ENCODE peak calls at places on chromosomes 11 and 22, in five cellular contexts. One of them, this sample, is unnamed.

GRCh38 chr22:40904101-40904500 is 42.2 kb upstream of the DNAJB7 start:
- DNase-seq in SK-N-SH: no peak
- DNase-seq in thoracic aorta: no peak
- DNase-seq in H1: no peak
- DNase-seq in Peyer's patch: no peak
- DNase-seq in this sample: no peak

GRCh38 chr22:37940698-37941376 is 12.6 kb downstream of the C22orf23 start:
- DNase-seq in SK-N-SH: no peak
- DNase-seq in thoracic aorta: no peak
- DNase-seq in H1: no peak
- DNase-seq in Peyer's patch: no peak
- DNase-seq in this sample: no peak

GRCh38 chr11:69625476-69625875 is 15.5 kb upstream of the CCND1 start:
- DNase-seq in SK-N-SH: no peak
- DNase-seq in thoracic aorta: no peak
- DNase-seq in H1: no peak
- DNase-seq in Peyer's patch: no peak
- DNase-seq in this sample: no peak

GRCh38 chr11:13329670-13330401 is 52.2 kb downstream of the BMAL1 start:
- DNase-seq in SK-N-SH: peak; percentile 71
- DNase-seq in thoracic aorta: no peak
- DNase-seq in H1: no peak
- DNase-seq in Peyer's patch: no peak
- DNase-seq in this sample: no peak

GRCh38 chr11:16973565-16973964 is 40.6 kb downstream of the PLEKHA7 start:
- DNase-seq in SK-N-SH: no peak
- DNase-seq in thoracic aorta: no peak
- DNase-seq in H1: no peak
- DNase-seq in Peyer's patch: no peak
- DNase-seq in this sample: no peak

GRCh38 chr11:130459521-130459920 is 11.1 kb downstream of the ADAMTS15 start:
- DNase-seq in SK-N-SH: no peak
- DNase-seq in thoracic aorta: no peak
- DNase-seq in H1: no peak
- DNase-seq in Peyer's patch: no peak
- DNase-seq in this sample: no peak

GRCh38 chr22:16965083-16965482 is 42.9 kb downstream of the GAB4 start:
- DNase-seq in SK-N-SH: no peak
- DNase-seq in thoracic aorta: no peak
- DNase-seq in H1: no peak
- DNase-seq in Peyer's patch: no peak
- DNase-seq in this sample: no peak

GRCh38 chr11:34416088-34416487 is 22.6 kb upstream of the CAT start:
- DNase-seq in SK-N-SH: no peak
- DNase-seq in thoracic aorta: no peak
- DNase-seq in H1: no peak
- DNase-seq in Peyer's patch: no peak
- DNase-seq in this sample: no peak

GRCh38 chr11:70567680-70568503 is 169.6 kb downstream of the CTTN start:
- DNase-seq in SK-N-SH: no peak
- DNase-seq in thoracic aorta: no peak
- DNase-seq in H1: no peak
- DNase-seq in Peyer's patch: no peak
- DNase-seq in this sample: no peak

GRCh38 chr22:34414467-34415440 is 494.5 kb upstream of the LARGE1 start:
- DNase-seq in SK-N-SH: peak; percentile 21
- DNase-seq in thoracic aorta: no peak
- DNase-seq in H1: peak; percentile 77
- DNase-seq in Peyer's patch: no peak
- DNase-seq in this sample: peak; percentile 20

GRCh38 chr11:46520971-46521745 is 72.7 kb downstream of the AMBRA1 start:
- DNase-seq in SK-N-SH: no peak
- DNase-seq in thoracic aorta: no peak
- DNase-seq in H1: no peak
- DNase-seq in Peyer's patch: no peak
- DNase-seq in this sample: no peak

GRCh38 chr11:118532852-118533768 is 2.1 kb downstream of the TMEM25 start:
- DNase-seq in SK-N-SH: no peak
- DNase-seq in thoracic aorta: no peak
- DNase-seq in H1: no peak
- DNase-seq in Peyer's patch: no peak
- DNase-seq in this sample: no peak

GRCh38 chr11:36187618-36188017 is 101.6 kb downstream of the COMMD9 start:
- DNase-seq in SK-N-SH: no peak
- DNase-seq in thoracic aorta: no peak
- DNase-seq in H1: no peak
- DNase-seq in Peyer's patch: no peak
- DNase-seq in this sample: no peak

GRCh38 chr22:29224859-29225410 is 19.2 kb downstream of the EMID1 start:
- DNase-seq in SK-N-SH: peak; percentile 22
- DNase-seq in thoracic aorta: no peak
- DNase-seq in H1: no peak
- DNase-seq in Peyer's patch: no peak
- DNase-seq in this sample: no peak

GRCh38 chr22:47089796-47090460 is 327.5 kb downstream of the TBC1D22A start:
- DNase-seq in SK-N-SH: no peak
- DNase-seq in thoracic aorta: no peak
- DNase-seq in H1: peak; percentile 42
- DNase-seq in Peyer's patch: no peak
- DNase-seq in this sample: no peak

GRCh38 chr11:117375960-117376359 is 48.3 kb downstream of the CEP164 start:
- DNase-seq in SK-N-SH: no peak
- DNase-seq in thoracic aorta: no peak
- DNase-seq in H1: no peak
- DNase-seq in Peyer's patch: no peak
- DNase-seq in this sample: no peak

GRCh38 chr22:37328017-37328416 is 45.7 kb downstream of the CYTH4 start:
- DNase-seq in SK-N-SH: no peak
- DNase-seq in thoracic aorta: no peak
- DNase-seq in H1: no peak
- DNase-seq in Peyer's patch: no peak
- DNase-seq in this sample: no peak

GRCh38 chr11:76574406-76574805 is 96.1 kb downstream of the LRRC32 start:
- DNase-seq in SK-N-SH: no peak
- DNase-seq in thoracic aorta: no peak
- DNase-seq in H1: no peak
- DNase-seq in Peyer's patch: no peak
- DNase-seq in this sample: no peak

GRCh38 chr22:46008836-46009596 is 32.1 kb upstream of the WNT7B start:
- DNase-seq in SK-N-SH: no peak
- DNase-seq in thoracic aorta: no peak
- DNase-seq in H1: no peak
- DNase-seq in Peyer's patch: no peak
- DNase-seq in this sample: no peak

GRCh38 chr22:36374603-36375024 is 13.2 kb downstream of the MYH9 start:
- DNase-seq in SK-N-SH: no peak
- DNase-seq in thoracic aorta: no peak
- DNase-seq in H1: no peak
- DNase-seq in Peyer's patch: no peak
- DNase-seq in this sample: no peak

GRCh38 chr11:56910785-56911184 is 77.9 kb upstream of the OR5AK2 start:
- DNase-seq in SK-N-SH: no peak
- DNase-seq in thoracic aorta: no peak
- DNase-seq in H1: no peak
- DNase-seq in Peyer's patch: no peak
- DNase-seq in this sample: no peak

GRCh38 chr22:29070490-29070889 is 2.3 kb upstream of the KREMEN1 start:
- DNase-seq in SK-N-SH: no peak
- DNase-seq in thoracic aorta: no peak
- DNase-seq in H1: no peak
- DNase-seq in Peyer's patch: no peak
- DNase-seq in this sample: no peak

GRCh38 chr11:86040919-86041318 is 28.0 kb downstream of the PICALM start:
- DNase-seq in SK-N-SH: no peak
- DNase-seq in thoracic aorta: no peak
- DNase-seq in H1: no peak
- DNase-seq in Peyer's patch: no peak
- DNase-seq in this sample: no peak

DNA sequence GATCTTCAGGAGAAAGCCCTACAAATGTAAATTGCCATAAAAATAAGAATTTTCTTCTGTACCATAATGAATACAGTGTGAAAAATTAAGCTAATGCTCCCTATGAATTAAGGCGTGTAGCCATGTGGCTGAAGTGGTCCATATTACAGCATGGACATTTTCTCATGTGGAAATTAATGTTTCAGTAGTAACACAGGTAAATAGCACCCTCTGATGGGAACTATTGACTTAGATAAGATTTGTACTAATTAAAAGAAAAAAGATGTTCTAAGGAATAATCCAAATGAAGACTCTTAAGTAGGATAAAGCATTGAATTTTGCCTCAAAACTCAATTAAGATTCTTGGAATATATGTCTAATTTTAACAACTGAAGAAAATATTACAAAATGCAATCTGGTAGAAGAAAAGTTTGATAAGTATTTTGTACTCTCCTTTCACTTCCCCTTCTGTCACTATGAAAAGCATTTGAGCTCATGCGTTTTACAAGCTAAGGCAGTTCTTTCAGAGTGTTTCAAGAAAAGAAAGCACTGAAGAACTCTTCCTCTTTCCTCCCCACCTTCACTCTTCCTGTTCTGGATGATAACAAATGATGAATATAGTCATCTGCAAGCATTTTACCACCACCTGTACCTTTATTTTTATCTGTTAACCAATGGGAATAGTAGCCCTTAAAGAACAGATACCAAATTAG is 9.9 kb upstream of the OR8D2 start:
- DNase-seq in SK-N-SH: no peak
- DNase-seq in thoracic aorta: no peak
- DNase-seq in H1: no peak
- DNase-seq in Peyer's patch: no peak
- DNase-seq in this sample: peak; percentile 51
- H3K36me3 ChIP-seq in SK-N-SH: no peaks in the 10 kb centered on the region
- H3K36me3 ChIP-seq in thoracic aorta: no peaks in the 10 kb centered on the region
- H3K36me3 ChIP-seq in H1: no peaks in the 10 kb centered on the region
- H3K36me3 ChIP-seq in Peyer's patch: no peaks in the 10 kb centered on the region
- H3K36me3 ChIP-seq in this sample: no peaks in the 10 kb centered on the region

DNA sequence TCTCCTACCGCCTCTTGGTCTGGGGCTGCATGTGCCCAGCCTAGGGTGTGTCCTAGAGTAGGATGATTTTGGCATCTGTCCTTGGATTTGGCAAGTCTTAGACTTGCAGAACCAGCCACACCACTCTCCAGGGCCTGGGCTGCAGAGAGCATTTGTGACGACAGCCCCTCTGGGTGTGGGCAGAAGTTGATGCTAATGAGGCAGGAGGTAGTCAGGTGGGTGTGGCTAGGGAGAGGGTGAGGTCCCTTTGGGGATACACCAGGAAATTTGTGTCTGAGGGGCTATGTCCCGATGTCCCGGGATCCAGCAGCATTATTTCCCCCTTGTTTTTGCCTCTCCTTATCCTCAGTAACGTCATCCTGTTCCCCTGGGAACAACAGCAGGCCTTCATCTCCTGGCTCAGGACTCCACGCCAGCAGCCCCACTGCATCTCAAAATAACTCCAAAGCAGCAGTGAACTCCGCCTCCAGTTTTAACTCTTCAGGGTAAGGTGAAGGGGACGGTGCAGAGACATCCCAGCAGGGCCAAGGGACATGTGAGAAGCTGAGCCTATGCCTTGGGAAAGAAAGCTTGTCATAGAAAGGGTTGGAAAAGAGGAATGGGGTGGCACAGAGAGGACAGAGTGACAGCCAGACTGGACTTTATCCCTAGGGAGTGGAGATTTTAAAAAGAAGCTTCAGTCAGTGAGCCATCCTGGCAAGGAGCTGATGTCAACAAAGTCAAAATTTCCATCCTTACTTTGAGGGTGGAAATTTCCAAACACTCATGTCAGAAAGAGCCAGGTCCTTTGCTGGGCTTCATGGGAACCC is 8.0 kb upstream of the TLCD5 start:
- DNase-seq in SK-N-SH: no peak
- DNase-seq in thoracic aorta: no peak
- DNase-seq in H1: no peak
- DNase-seq in Peyer's patch: no peak
- DNase-seq in this sample: no peak
- TF ChIP-seq CTCF in SK-N-SH: no peak
- TF ChIP-seq CTCF in thoracic aorta: no peak
- TF ChIP-seq CTCF in H1: no peak
- TF ChIP-seq CTCF in Peyer's patch: no peak
- TF ChIP-seq CTCF in this sample: no peak

GRCh38 chr11:66100272-66101037 is 30.4 kb downstream of the PACS1 start:
- DNase-seq in SK-N-SH: peak; percentile 32
- DNase-seq in thoracic aorta: no peak
- DNase-seq in H1: no peak
- DNase-seq in Peyer's patch: peak; percentile 93
- DNase-seq in this sample: peak; percentile 69
- H3K4me3 ChIP-seq in SK-N-SH: no peak overlapping the region
- H3K4me3 ChIP-seq in thoracic aorta: peak overlapping the region; percentile 38
- H3K4me3 ChIP-seq in H1: no peak overlapping the region
- H3K4me3 ChIP-seq in Peyer's patch: peak overlapping the region; percentile 32
- H3K4me3 ChIP-seq in this sample: peak overlapping the region; percentile 45

GRCh38 chr11:108154591-108154990 is 33.2 kb downstream of the ACAT1 start:
- DNase-seq in SK-N-SH: no peak
- DNase-seq in thoracic aorta: no peak
- DNase-seq in H1: no peak
- DNase-seq in Peyer's patch: no peak
- DNase-seq in this sample: no peak
- H3K36me3 ChIP-seq in SK-N-SH: peaks cover 73% of the 10 kb centered on the region
- H3K36me3 ChIP-seq in thoracic aorta: peaks cover 5% of the 10 kb centered on the region
- H3K36me3 ChIP-seq in H1: peaks cover 35% of the 10 kb centered on the region
- H3K36me3 ChIP-seq in Peyer's patch: no peaks in the 10 kb centered on the region
- H3K36me3 ChIP-seq in this sample: peaks cover 8% of the 10 kb centered on the region

This sample was measured in GM06990.